ENCODE peak calls at places on chromosomes 11 and 22, in nine cellular contexts. Z, T, E, Q, U, B, J, R and N are unnamed samples.

GRCh38 chr11:13091373-13091772 is 82.3 kb downstream of the RASSF10 start:
- DNase-seq in Z (no peak), T (no peak), E (no peak), Q (no peak), U (no peak), B (no peak), J (no peak), R (no peak), N (no peak)

GRCh38 chr11:61071208-61071681 is 31.0 kb upstream of the CD5 start:
- DNase-seq in Z (peak; percentile 83), T (no peak), E (no peak), Q (no peak), U (no peak), B (no peak), J (peak; percentile 20), R (peak; percentile 37), N (peak; percentile 74)

GRCh38 chr11:129143335-129143734 is 48.8 kb downstream of the ARHGAP32 start:
- DNase-seq in Z (no peak), T (peak; percentile 52), E (peak; percentile 66), Q (peak; percentile 96), U (peak; percentile 64), B (peak; percentile 98), J (no peak), R (no peak), N (no peak)

GRCh38 chr22:45446216-45446615 is 32.7 kb downstream of the RIBC2 start:
- DNase-seq in Z (no peak), T (no peak), E (no peak), Q (no peak), U (no peak), B (peak; percentile 74), J (no peak), R (no peak), N (no peak)

GRCh38 chr11:125777309-125777708 is 1.3 kb downstream of the PATE2 start:
- DNase-seq in Z (no peak), T (no peak), E (no peak), Q (no peak), U (no peak), B (peak; percentile 53), J (no peak), R (no peak), N (no peak)

GRCh38 chr11:38246451-38246850 is 1648.4 kb upstream of the RAG2 start:
- DNase-seq in Z (no peak), T (no peak), E (no peak), Q (no peak), U (no peak), B (no peak), J (no peak), R (no peak), N (no peak)

GRCh38 chr22:21921729-21922128 is 30.9 kb downstream of the PPM1F start:
- DNase-seq in Z (no peak), T (peak; percentile 84), E (no peak), Q (no peak), U (no peak), B (no peak), J (peak; percentile 41), R (no peak), N (no peak)

GRCh38 chr11:130088909-130089668 is 19.4 kb downstream of the APLP2 start:
- DNase-seq in Z (no peak), T (no peak), E (no peak), Q (no peak), U (no peak), B (no peak), J (no peak), R (no peak), N (no peak)

GRCh38 chr22:29255064-29255621 is 12.6 kb downstream of the RHBDD3 start:
- DNase-seq in Z (no peak), T (no peak), E (no peak), Q (no peak), U (no peak), B (no peak), J (no peak), R (no peak), N (no peak)

GRCh38 chr11:27968461-27968860 is 139.5 kb downstream of the KIF18A start:
- DNase-seq in Z (no peak), T (no peak), E (no peak), Q (no peak), U (no peak), B (no peak), J (no peak), R (no peak), N (no peak)

GRCh38 chr11:106420686-106421085 is 343.2 kb downstream of the AASDHPPT start:
- DNase-seq in Z (no peak), T (no peak), E (no peak), Q (no peak), U (no peak), B (no peak), J (no peak), R (no peak), N (no peak)

GRCh38 chr11:106399075-106399500 is 321.6 kb downstream of the AASDHPPT start:
- DNase-seq in Z (no peak), T (peak; percentile 15), E (peak; percentile 17), Q (no peak), U (peak; percentile 40), B (peak; percentile 100), J (peak; percentile 12), R (no peak), N (no peak)

GRCh38 chr11:10305964-10306918 is 1.4 kb downstream of the ADM start:
- DNase-seq in Z (no peak), T (no peak), E (peak; percentile 51), Q (no peak), U (no peak), B (no peak), J (no peak), R (peak; percentile 53), N (no peak)

GRCh38 chr22:37394341-37394740 is 32.9 kb downstream of the ELFN2 start:
- DNase-seq in Z (no peak), T (no peak), E (no peak), Q (no peak), U (no peak), B (no peak), J (no peak), R (no peak), N (no peak)

DNA sequence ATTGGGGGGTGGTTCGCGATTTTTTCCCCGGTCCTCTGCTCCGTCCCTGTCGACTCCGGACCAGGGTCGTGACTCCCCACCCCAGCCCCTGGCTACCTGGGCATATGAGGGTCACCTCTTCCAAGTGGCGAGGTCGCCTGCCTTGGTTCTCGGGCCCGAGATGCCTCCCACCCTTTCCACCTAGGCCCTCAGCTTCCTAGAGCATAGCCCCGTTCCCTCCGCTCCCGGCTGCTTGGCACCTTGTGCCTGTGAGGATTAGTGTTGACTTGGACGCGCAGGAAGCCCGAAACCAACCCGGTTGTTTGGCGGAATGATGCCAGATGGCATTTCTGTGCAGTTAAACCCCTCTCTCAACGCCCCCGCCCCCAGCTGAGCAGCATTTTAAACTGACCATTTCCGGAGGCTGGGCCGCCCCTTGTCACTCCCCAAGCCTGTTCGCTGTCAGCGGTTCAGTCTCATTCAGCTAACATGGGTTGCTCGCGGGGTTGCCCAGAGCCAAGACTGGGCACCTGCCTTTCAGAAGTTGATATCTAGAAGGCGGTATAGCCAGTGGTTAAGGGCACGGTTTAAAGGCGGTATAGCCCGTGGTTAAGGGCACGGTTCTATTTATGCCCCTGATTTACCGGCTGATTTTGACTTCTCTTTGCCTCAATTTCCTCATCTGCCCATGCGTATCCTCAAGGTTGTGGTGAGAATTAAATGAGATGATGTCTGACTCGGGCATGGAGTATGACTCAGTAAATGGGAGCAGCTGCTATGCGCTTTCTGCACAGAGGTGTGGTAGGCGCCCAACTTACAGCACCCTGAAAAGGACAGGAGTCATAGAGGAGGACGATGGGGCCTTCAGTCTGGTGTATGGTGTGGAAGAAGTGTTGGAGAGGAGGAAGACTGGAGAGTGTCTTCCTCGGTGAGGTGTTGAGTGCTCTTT is 639 bp downstream of the INCENP start:
- DNase-seq in Z (no peak), T (peak; percentile 45), E (peak; percentile 50), Q (peak; percentile 36), U (no peak), B (no peak), J (no peak), R (no peak), N (peak; percentile 69)
- TF ChIP-seq CTCF in Z (no peak), T (no peak), E (no peak), Q (no peak), U (no peak), B (no peak), J (no peak), R (no peak), N (no peak)

GRCh38 chr11:62922653-62923371 is 1.6 kb upstream of the CHRM1 start:
- DNase-seq in Z (no peak), T (no peak), E (no peak), Q (no peak), U (no peak), B (no peak), J (no peak), R (peak; percentile 45), N (peak; percentile 75)
- TF ChIP-seq CTCF in Z (no peak), T (no peak), E (peak; percentile 7), Q (peak; percentile 60), U (no peak), B (peak; percentile 48), J (no peak), R (no peak), N (peak; percentile 72)

DNA sequence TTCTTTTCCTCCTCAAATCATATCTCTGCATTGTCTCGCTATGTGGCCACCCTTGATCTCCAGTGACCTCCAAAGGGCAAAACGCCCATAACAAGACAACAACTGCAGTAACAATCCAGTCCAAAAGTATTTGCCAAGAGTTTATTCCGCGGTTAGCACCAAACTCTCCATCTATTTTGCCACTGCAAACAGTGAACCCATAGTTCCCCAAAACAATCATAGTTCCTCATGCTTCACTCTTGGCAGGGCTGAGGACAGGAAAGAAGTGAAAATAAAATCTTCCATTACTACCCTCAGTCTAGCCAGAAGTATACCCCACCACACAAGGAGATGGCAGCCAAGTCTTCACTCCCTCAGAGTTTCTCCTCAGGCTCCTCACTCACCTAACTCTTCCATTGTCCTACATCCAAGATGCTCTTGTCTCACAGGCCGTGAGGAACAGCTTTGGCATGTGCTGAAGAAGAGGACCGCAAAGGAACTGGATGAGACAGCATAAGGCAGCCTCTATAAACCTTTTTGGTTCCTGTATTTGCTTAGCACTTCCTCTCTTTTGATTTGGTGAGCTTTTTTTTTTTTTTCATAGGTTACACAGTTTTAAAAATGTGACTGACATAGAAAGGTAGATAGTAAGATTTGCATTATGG is at the start of gene LPXN:
- DNase-seq in Z (peak; percentile 77), T (no peak), E (no peak), Q (no peak), U (no peak), B (peak; percentile 53), J (no peak), R (peak; percentile 11), N (peak; percentile 25)
- TF ChIP-seq CTCF in Z (no peak), T (no peak), E (no peak), Q (no peak), U (no peak), B (no peak), J (no peak), R (peak; percentile 13), N (peak; percentile 41)

DNA sequence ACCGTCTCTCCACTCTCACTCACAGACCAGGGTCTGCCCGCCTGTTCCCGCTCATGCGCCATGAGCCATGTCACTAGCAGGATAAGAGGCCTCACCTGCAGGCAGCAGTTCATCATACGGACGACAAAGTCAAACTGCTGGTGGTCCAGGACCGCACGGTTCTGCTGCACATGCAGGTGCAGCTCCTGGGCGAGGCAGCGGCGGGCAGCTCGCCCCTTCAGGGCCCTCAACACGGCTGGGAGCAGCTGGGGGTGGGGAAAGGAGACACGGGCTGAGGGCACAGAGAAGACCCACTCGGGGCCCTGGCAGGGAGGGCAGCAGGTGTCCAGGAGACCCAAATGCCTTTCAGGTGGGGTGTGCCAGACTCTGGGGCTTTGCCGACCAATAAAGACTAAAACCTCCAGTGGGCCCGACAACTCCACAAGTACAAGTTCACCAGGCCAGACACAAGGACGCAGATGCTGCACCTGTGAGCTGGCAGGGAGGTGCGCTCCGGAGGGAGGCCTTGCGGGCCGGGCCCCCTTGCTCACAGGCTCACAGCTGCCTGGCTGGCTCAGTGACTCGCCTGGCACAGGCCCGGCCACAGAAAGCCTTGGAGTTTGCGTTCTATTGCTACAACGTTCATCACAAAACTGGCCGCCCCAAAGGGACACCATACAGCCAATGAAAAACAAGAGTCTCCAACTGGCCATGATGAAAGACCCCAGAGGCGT is 11.5 kb downstream of the SBF1 start:
- DNase-seq in Z (no peak), T (no peak), E (no peak), Q (no peak), U (no peak), B (no peak), J (no peak), R (no peak), N (no peak)
- TF ChIP-seq CTCF in Z (no peak), T (no peak), E (no peak), Q (no peak), U (no peak), B (no peak), J (no peak), R (no peak), N (no peak)